ENCODE peak calls at places on chromosomes 1 and 21, in four cellular contexts. One of them, this sample, is unnamed.

GRCh38 chr1:36092166-36092797 is 3.6 kb downstream of the ADPRS start:
- DNase-seq in transverse colon: no peak
- DNase-seq in choroid plexus epithelial cell: no peak
- DNase-seq in AG04450: no peak
- DNase-seq in this sample: no peak

GRCh38 chr21:38661296-38662223 is 144.2 kb upstream of the ETS2 start:
- DNase-seq in transverse colon: peak
- DNase-seq in choroid plexus epithelial cell: peak
- DNase-seq in AG04450: peak
- DNase-seq in this sample: no peak

GRCh38 chr1:149848811-149849210 is 50.6 kb upstream of the BOLA1 start:
- DNase-seq in AG04450: no peak
- DNase-seq in transverse colon: no peak
- DNase-seq in choroid plexus epithelial cell: no peak
- DNase-seq in this sample: no peak

GRCh38 chr1:9279172-9279840 is 13.4 kb upstream of the SPSB1 start:
- DNase-seq in transverse colon: peak
- DNase-seq in choroid plexus epithelial cell: no peak
- DNase-seq in AG04450: no peak
- DNase-seq in this sample: no peak

GRCh38 chr1:79478160-79478559 is 471.6 kb upstream of the ADGRL4 start:
- DNase-seq in AG04450: no peak
- DNase-seq in transverse colon: no peak
- DNase-seq in choroid plexus epithelial cell: no peak
- DNase-seq in this sample: no peak

GRCh38 chr1:30475966-30476365 is 247.4 kb downstream of the MATN1 start:
- DNase-seq in transverse colon: no peak
- DNase-seq in AG04450: no peak
- DNase-seq in choroid plexus epithelial cell: no peak
- DNase-seq in this sample: no peak

GRCh38 chr1:235468970-235469369 is 35.3 kb downstream of the B3GALNT2 start:
- DNase-seq in choroid plexus epithelial cell: peak
- DNase-seq in transverse colon: no peak
- DNase-seq in AG04450: peak
- DNase-seq in this sample: peak

GRCh38 chr1:233229291-233229690 is 66.2 kb downstream of the PCNX2 start:
- DNase-seq in AG04450: no peak
- DNase-seq in choroid plexus epithelial cell: peak
- DNase-seq in transverse colon: no peak
- DNase-seq in this sample: no peak

GRCh38 chr1:177897601-177898376 is 72.1 kb downstream of the SEC16B start:
- DNase-seq in transverse colon: peak
- DNase-seq in AG04450: no peak
- DNase-seq in choroid plexus epithelial cell: no peak
- DNase-seq in this sample: no peak

GRCh38 chr1:17520041-17520440 is 19.5 kb upstream of the ARHGEF10L start:
- DNase-seq in choroid plexus epithelial cell: no peak
- DNase-seq in AG04450: no peak
- DNase-seq in transverse colon: peak
- DNase-seq in this sample: no peak

GRCh38 chr1:74629283-74629682 is 44.3 kb downstream of the ERICH3 start:
- DNase-seq in choroid plexus epithelial cell: no peak
- DNase-seq in AG04450: no peak
- DNase-seq in transverse colon: no peak
- DNase-seq in this sample: no peak

GRCh38 chr1:162498442-162498785 is 796 bp downstream of the UHMK1 start:
- DNase-seq in transverse colon: no peak
- DNase-seq in AG04450: no peak
- DNase-seq in choroid plexus epithelial cell: peak
- DNase-seq in this sample: no peak

GRCh38 chr1:20974069-20974468 is 187.0 kb upstream of the HP1BP3 start:
- DNase-seq in AG04450: peak
- DNase-seq in transverse colon: no peak
- DNase-seq in choroid plexus epithelial cell: peak
- DNase-seq in this sample: no peak

GRCh38 chr1:235067396-235068154 is 61.1 kb downstream of the TOMM20 start:
- DNase-seq in AG04450: peak
- DNase-seq in choroid plexus epithelial cell: peak
- DNase-seq in transverse colon: peak
- DNase-seq in this sample: peak

GRCh38 chr1:4510276-4510691 is 144.1 kb upstream of the AJAP1 start:
- DNase-seq in choroid plexus epithelial cell: no peak
- DNase-seq in AG04450: no peak
- DNase-seq in transverse colon: no peak
- DNase-seq in this sample: no peak

GRCh38 chr1:226549937-226550670 is 1.5 kb downstream of the STUM start:
- DNase-seq in AG04450: no peak
- DNase-seq in choroid plexus epithelial cell: no peak
- DNase-seq in transverse colon: peak
- DNase-seq in this sample: no peak

GRCh38 chr1:185479781-185480180 is 162.7 kb upstream of the IVNS1ABP start:
- DNase-seq in AG04450: no peak
- DNase-seq in transverse colon: no peak
- DNase-seq in choroid plexus epithelial cell: no peak
- DNase-seq in this sample: no peak

GRCh38 chr1:115118086-115118485 is 28.8 kb upstream of the TSPAN2 start:
- DNase-seq in AG04450: no peak
- DNase-seq in choroid plexus epithelial cell: no peak
- DNase-seq in transverse colon: no peak
- DNase-seq in this sample: no peak

GRCh38 chr1:23394664-23395063 is 25.0 kb upstream of the ZNF436 start:
- DNase-seq in transverse colon: peak
- DNase-seq in AG04450: no peak
- DNase-seq in choroid plexus epithelial cell: peak
- DNase-seq in this sample: no peak

GRCh38 chr1:157806431-157807149 is 13.3 kb downstream of the FCRL1 start:
- DNase-seq in transverse colon: peak
- DNase-seq in AG04450: no peak
- DNase-seq in choroid plexus epithelial cell: no peak
- DNase-seq in this sample: no peak

GRCh38 chr1:17759114-17759513 is 4.0 kb downstream of the ACTL8 start:
- DNase-seq in transverse colon: no peak
- DNase-seq in choroid plexus epithelial cell: no peak
- DNase-seq in AG04450: no peak
- DNase-seq in this sample: peak

GRCh38 chr1:64659478-64659877 is 85.4 kb upstream of the RAVER2 start:
- DNase-seq in AG04450: no peak
- DNase-seq in transverse colon: no peak
- DNase-seq in choroid plexus epithelial cell: no peak
- DNase-seq in this sample: no peak

GRCh38 chr1:159867322-159868064 is 5.0 kb upstream of the VSIG8 start:
- DNase-seq in transverse colon: peak
- DNase-seq in AG04450: no peak
- DNase-seq in choroid plexus epithelial cell: peak
- DNase-seq in this sample: no peak

GRCh38 chr1:53131590-53131938 is 10.9 kb downstream of the SLC1A7 start:
- DNase-seq in transverse colon: no peak
- DNase-seq in choroid plexus epithelial cell: no peak
- DNase-seq in AG04450: no peak
- DNase-seq in this sample: no peak

GRCh38 chr1:157107702-157108101 is 8.1 kb upstream of the ETV3L start:
- DNase-seq in AG04450: no peak
- DNase-seq in choroid plexus epithelial cell: no peak
- DNase-seq in transverse colon: no peak
- DNase-seq in this sample: no peak

GRCh38 chr21:34029724-34030528 is 43.5 kb upstream of the MRPS6 start:
- DNase-seq in transverse colon: peak
- DNase-seq in choroid plexus epithelial cell: peak
- DNase-seq in AG04450: peak
- DNase-seq in this sample: peak

GRCh38 chr1:4636644-4637380 is 17.6 kb upstream of the AJAP1 start:
- DNase-seq in choroid plexus epithelial cell: no peak
- DNase-seq in AG04450: no peak
- DNase-seq in transverse colon: no peak
- DNase-seq in this sample: no peak

GRCh38 chr1:236913371-236914037 is 90.7 kb downstream of the MT1HL1 start:
- DNase-seq in AG04450: no peak
- DNase-seq in choroid plexus epithelial cell: peak
- DNase-seq in transverse colon: no peak
- DNase-seq in this sample: no peak

DNA sequence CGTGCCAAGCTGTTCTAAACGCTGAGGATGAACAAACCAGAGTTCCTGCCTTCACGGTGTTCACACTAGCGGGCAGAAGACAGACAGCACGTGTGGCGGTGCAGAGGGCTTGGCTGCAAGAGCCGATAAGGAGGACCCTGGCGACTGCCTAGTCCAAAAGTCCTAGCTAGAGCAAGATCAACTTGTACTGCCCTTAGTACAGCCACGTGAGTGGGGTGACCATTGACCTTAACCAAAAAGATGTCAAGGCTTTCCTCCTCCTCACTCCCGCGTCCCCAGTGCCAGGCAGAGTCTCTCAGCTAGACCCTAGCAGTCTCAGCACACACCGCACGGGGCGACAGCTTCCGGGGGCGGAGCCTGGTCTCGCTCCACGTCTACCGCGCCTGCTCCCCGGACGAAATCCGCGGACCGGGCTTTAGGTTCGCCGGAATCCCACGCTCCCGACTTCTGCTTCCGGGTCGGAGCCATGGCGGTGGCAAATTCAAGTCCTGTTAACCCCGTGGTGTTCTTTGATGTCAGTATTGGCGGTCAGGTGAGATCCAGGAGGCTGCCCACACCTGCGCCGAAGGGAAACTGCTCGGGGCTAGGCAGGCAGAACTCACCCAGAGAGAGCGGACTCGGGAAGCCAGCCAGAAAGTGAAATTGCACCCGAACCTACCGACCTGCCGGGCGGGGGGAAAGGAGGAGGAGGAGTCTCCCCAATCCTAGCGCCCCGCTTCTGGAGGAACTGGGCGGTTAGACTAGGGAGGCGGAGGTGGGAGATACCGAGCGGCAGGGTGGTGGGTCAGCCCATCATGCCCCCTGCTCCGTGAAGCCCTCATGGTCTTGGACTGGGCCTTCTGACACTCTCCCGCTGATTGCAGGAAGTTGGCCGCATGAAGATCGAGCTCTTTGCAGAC is at the start of gene PPIH:
- DNase-seq in AG04450: peak
- DNase-seq in choroid plexus epithelial cell: peak
- DNase-seq in transverse colon: peak
- DNase-seq in this sample: peak
- TF ChIP-seq CTCF in AG04450: peak
- TF ChIP-seq CTCF in choroid plexus epithelial cell: peak
- TF ChIP-seq CTCF in transverse colon: peak
- TF ChIP-seq CTCF in this sample: no peak

GRCh38 chr1:43392702-43393101 is 3.0 kb downstream of the SZT2 start:
- DNase-seq in AG04450: no peak
- DNase-seq in choroid plexus epithelial cell: no peak
- DNase-seq in transverse colon: no peak
- DNase-seq in this sample: no peak

GRCh38 chr1:43388613-43389012 is 987 bp downstream of the MED8 start:
- DNase-seq in transverse colon: no peak
- DNase-seq in AG04450: no peak
- DNase-seq in choroid plexus epithelial cell: no peak
- DNase-seq in this sample: no peak

GRCh38 chr1:43386676-43387075 is 2.9 kb downstream of the MED8 start:
- DNase-seq in choroid plexus epithelial cell: no peak
- DNase-seq in AG04450: no peak
- DNase-seq in transverse colon: no peak
- DNase-seq in this sample: no peak

GRCh38 chr1:43389326-43390313 is at the start of the genes MED8 and SZT2:
- DNase-seq in choroid plexus epithelial cell: peak
- DNase-seq in AG04450: peak
- DNase-seq in transverse colon: peak
- DNase-seq in this sample: peak

GRCh38 chr1:43388021-43388575 is 1.5 kb downstream of the MED8 start:
- DNase-seq in choroid plexus epithelial cell: peak
- DNase-seq in transverse colon: no peak
- DNase-seq in AG04450: no peak
- DNase-seq in this sample: no peak
- H3K4me3 ChIP-seq in choroid plexus epithelial cell: peak
- H3K4me3 ChIP-seq in transverse colon: no peak
- H3K4me3 ChIP-seq in AG04450: peak
- H3K4me3 ChIP-seq in this sample: peak

DNA sequence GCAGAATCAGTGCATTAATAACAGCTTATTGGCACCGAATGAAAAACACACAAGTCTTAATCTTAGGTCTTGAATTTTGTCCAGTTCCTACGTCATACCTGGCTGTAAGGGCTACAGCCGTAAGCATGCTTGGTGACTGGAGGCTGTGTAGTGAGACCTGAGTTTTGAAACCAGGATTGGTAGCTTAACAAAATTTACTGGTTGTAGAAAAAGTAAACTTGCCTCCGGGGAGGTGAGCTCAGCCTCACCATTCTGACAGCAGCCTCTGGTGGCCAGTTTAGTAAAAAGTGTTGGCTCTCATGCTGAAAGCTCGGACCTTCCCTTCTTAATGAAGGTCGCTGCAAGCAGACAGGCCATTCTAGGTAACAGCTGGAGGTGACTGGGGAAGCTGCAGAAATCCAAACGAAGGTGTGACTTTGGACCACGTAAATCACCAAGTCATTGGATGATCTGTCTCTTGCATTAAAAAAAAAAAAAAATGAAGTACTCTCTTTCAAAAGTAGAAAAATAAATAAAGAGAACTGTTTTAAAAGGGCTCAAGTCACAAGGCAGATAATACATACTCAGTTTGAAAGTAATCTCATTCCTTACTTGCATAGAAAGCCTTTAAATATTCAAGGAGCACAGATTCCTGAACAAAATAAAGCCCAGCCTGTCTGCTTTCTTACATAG is 48.8 kb downstream of the HLCS start:
- DNase-seq in transverse colon: no peak
- DNase-seq in AG04450: peak
- DNase-seq in choroid plexus epithelial cell: peak
- DNase-seq in this sample: no peak
- TF ChIP-seq CTCF in transverse colon: peak
- TF ChIP-seq CTCF in AG04450: peak
- TF ChIP-seq CTCF in choroid plexus epithelial cell: peak
- TF ChIP-seq CTCF in this sample: peak

DNA sequence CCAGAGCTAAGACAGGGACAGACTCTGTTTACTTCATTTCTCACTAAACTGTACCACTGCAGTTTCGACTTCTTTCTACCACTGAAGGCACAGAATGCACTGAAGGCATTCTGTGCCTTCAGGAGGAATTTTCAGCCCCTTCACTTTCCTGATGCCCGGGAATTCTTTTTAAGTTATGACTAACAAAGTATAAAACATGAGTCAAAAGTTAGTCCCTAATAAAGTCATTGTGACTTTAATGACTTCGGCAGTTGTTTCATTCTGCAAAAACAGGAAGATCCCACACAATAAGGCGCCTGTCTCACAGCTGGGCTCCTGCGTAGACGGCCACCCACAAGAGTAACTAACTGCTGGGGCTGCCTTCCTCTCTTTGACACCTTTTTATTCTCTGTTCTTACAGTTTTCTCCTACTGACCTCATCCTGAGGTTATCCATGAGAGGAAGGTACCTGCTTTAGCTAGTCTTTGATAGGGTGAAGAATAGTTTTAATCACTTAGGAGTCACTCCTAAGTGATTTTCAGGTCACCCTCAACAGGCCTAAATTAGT is 183.9 kb upstream of the SGIP1 start:
- DNase-seq in transverse colon: peak
- DNase-seq in choroid plexus epithelial cell: no peak
- DNase-seq in AG04450: no peak
- DNase-seq in this sample: no peak
- H3K4me3 ChIP-seq in transverse colon: no peak
- H3K4me3 ChIP-seq in choroid plexus epithelial cell: no peak
- H3K4me3 ChIP-seq in AG04450: no peak
- H3K4me3 ChIP-seq in this sample: no peak

This sample was measured in HFF-Myc.